ENCODE peak calls at places on chromosomes 6 and 20, in six cellular contexts. S is sciatic nerve, F is fibroblast of mammary gland, C is islet precursor cell, P is activated T-helper 1 cell treated with Interleukin-2 at 50 U/mL for 16 hours, X is nephron progenitor cell. M is an unnamed sample.

GRCh38 chr20:35146299-35146921 is 726 bp downstream of the EDEM2 start:
- DNase-seq in S (no peak), F (peak), C (peak), P (peak), X (peak), M (no peak)

GRCh38 chr20:50339196-50339901 is 148.7 kb downstream of the CEBPB start:
- DNase-seq in S (no peak), F (peak), C (no peak), P (no peak), X (no peak), M (no peak)

GRCh38 chr6:71420693-71421328 is 132.2 kb downstream of the OGFRL1 start:
- DNase-seq in S (peak), F (peak), C (peak), P (no peak), X (peak), M (peak)

GRCh38 chr20:23217023-23217422 is 130.9 kb upstream of the CD93 start:
- DNase-seq in S (no peak), F (no peak), C (no peak), P (no peak), X (no peak), M (no peak)

GRCh38 chr20:34993941-34994508 is 38.4 kb downstream of the MYH7B start:
- DNase-seq in S (no peak), F (no peak), C (no peak), P (no peak), X (no peak), M (no peak)

GRCh38 chr6:2081155-2082138 is 164.0 kb downstream of the GMDS start:
- DNase-seq in S (no peak), F (no peak), C (no peak), P (no peak), X (no peak), M (no peak)

GRCh38 chr6:158938811-158939254 is 61.2 kb downstream of the RSPH3 start:
- DNase-seq in S (no peak), F (peak), C (peak), P (no peak), X (no peak), M (no peak)

GRCh38 chr6:144749263-144749662 is 464.1 kb downstream of the UTRN start:
- DNase-seq in S (no peak), F (no peak), C (no peak), P (no peak), X (no peak), M (no peak)

GRCh38 chr6:161748535-161749386 is 474.9 kb upstream of the AGPAT4 start:
- DNase-seq in S (no peak), F (no peak), C (peak), P (no peak), X (peak), M (no peak)

GRCh38 chr6:29507319-29507718 is 19.6 kb upstream of the MAS1L start:
- DNase-seq in S (no peak), F (no peak), C (no peak), P (no peak), X (no peak), M (no peak)

GRCh38 chr6:33169286-33170175 is 22.7 kb downstream of the COL11A2 start:
- DNase-seq in S (no peak), F (no peak), C (peak), P (no peak), X (no peak), M (no peak)

GRCh38 chr6:13297391-13297790 is 30.9 kb downstream of the TBC1D7 start:
- DNase-seq in S (no peak), F (no peak), C (peak), P (no peak), X (no peak), M (no peak)

GRCh38 chr6:126927841-126928240 is 190.6 kb upstream of the RSPO3 start:
- DNase-seq in S (no peak), F (no peak), C (no peak), P (no peak), X (no peak), M (no peak)

GRCh38 chr6:112044856-112045255 is 9.0 kb upstream of the CCN6 start:
- DNase-seq in S (no peak), F (peak), C (no peak), P (no peak), X (no peak), M (no peak)

GRCh38 chr6:14728396-14729024 is 517.4 kb upstream of the JARID2 start:
- DNase-seq in S (peak), F (peak), C (no peak), P (no peak), X (no peak), M (peak)

M was measured in omental fat pad.